ENCODE peak calls at places on chromosome 13, in four cellular contexts. K is GM12878, Z is K562, W is HepG2. R is an unnamed sample.

GRCh38 chr13:43304945-43305344 is 281.6 kb downstream of the DNAJC15 start:
- DNase-seq in W (no peak), K (no peak), Z (peak), R (no peak)

GRCh38 chr13:29754486-29754806 is 96.0 kb downstream of the UBL3 start:
- DNase-seq in K (no peak), Z (no peak), W (peak), R (no peak)

GRCh38 chr13:114309806-114310410 is 4.4 kb upstream of the CHAMP1 start:
- DNase-seq in W (no peak), Z (no peak), K (no peak), R (no peak)

GRCh38 chr13:46551410-46552301 is 1.3 kb upstream of the LRCH1 start:
- DNase-seq in K (no peak), W (peak), Z (peak), R (peak)

GRCh38 chr13:98105929-98106336 is 37.0 kb upstream of the FARP1 start:
- DNase-seq in W (peak), K (no peak), Z (peak), R (no peak)

GRCh38 chr13:67023088-67023893 is 206.8 kb downstream of the PCDH9 start:
- DNase-seq in Z (no peak), K (no peak), W (no peak), R (no peak)

GRCh38 chr13:48879854-48880253 is 95.9 kb upstream of the FNDC3A start:
- DNase-seq in W (no peak), Z (no peak), K (no peak), R (no peak)

GRCh38 chr13:34458756-34459462 is 483.2 kb upstream of the NBEA start:
- DNase-seq in K (no peak), W (no peak), Z (no peak), R (no peak)

GRCh38 chr13:46184277-46184699 is 2.3 kb upstream of the LCP1 start:
- DNase-seq in W (peak), K (no peak), Z (peak), R (peak)

GRCh38 chr13:59547950-59548349 is 615.8 kb downstream of the DIAPH3 start:
- DNase-seq in Z (no peak), K (no peak), W (no peak), R (no peak)

GRCh38 chr13:19766637-19767036 is 16.1 kb downstream of the PSPC1 start:
- DNase-seq in K (no peak), Z (no peak), W (no peak), R (no peak)

GRCh38 chr13:20901668-20902437 is 693 bp downstream of the XPO4 start:
- DNase-seq in Z (peak), W (peak), K (no peak), R (peak)

GRCh38 chr13:98557934-98558630 is 18.8 kb downstream of the STK24 start:
- DNase-seq in K (no peak), W (no peak), Z (no peak), R (no peak)

GRCh38 chr13:20441066-20441465 is 84.6 kb downstream of the CRYL1 start:
- DNase-seq in Z (no peak), W (no peak), K (no peak), R (no peak)

GRCh38 chr13:114230117-114230516 is 4.6 kb upstream of the CDC16 start:
- DNase-seq in K (no peak), Z (no peak), W (no peak), R (no peak)

GRCh38 chr13:79782541-79783216 is 301.7 kb downstream of the NDFIP2 start:
- DNase-seq in K (no peak), W (peak), Z (no peak), R (no peak)

GRCh38 chr13:28140433-28141125 is 2.2 kb downstream of the PAN3 start:
- DNase-seq in Z (no peak), K (no peak), W (no peak), R (no peak)

GRCh38 chr13:40668335-40668734 is 1.9 kb upstream of the FOXO1 start:
- DNase-seq in W (peak), K (no peak), Z (peak), R (peak)

GRCh38 chr13:40800559-40800958 is 11.1 kb downstream of the SLC25A15 start:
- DNase-seq in Z (no peak), K (no peak), W (no peak), R (no peak)

GRCh38 chr13:98888222-98888889 is 89.5 kb downstream of the DOCK9 start:
- DNase-seq in Z (no peak), W (no peak), K (no peak), R (no peak)

GRCh38 chr13:77061362-77061761 is 34.4 kb upstream of the FBXL3 start:
- DNase-seq in K (no peak), Z (no peak), W (peak), R (no peak)

GRCh38 chr13:113654591-113655357 is 3.2 kb downstream of the ATP4B start:
- DNase-seq in W (no peak), K (no peak), Z (no peak), R (no peak)

GRCh38 chr13:112522578-112522977 is 65.4 kb downstream of the TUBGCP3 start:
- DNase-seq in K (no peak), Z (no peak), W (no peak), R (no peak)

GRCh38 chr13:53499551-53499950 is 470.9 kb downstream of the OLFM4 start:
- DNase-seq in W (no peak), K (no peak), Z (no peak), R (no peak)

GRCh38 chr13:110353339-110353977 is 46.4 kb downstream of the COL4A2 start:
- DNase-seq in Z (no peak), K (no peak), W (no peak), R (no peak)

GRCh38 chr13:110506859-110507566 is 54.5 kb downstream of the RAB20 start:
- DNase-seq in Z (peak), K (no peak), W (no peak), R (no peak)

GRCh38 chr13:114005206-114005720 is 31.4 kb upstream of the C13orf46 start:
- DNase-seq in W (no peak), K (no peak), Z (peak), R (no peak)

GRCh38 chr13:65378943-65379519 is 1851.1 kb downstream of the PCDH9 start:
- DNase-seq in Z (no peak), W (no peak), K (no peak), R (peak)

GRCh38 chr13:42272776-42273175 is 824 bp downstream of the AKAP11 start:
- DNase-seq in Z (no peak), K (no peak), W (no peak), R (no peak)

GRCh38 chr13:49638416-49639072 is 10.2 kb downstream of the ARL11 start:
- DNase-seq in W (no peak), Z (no peak), K (no peak), R (no peak)

DNA sequence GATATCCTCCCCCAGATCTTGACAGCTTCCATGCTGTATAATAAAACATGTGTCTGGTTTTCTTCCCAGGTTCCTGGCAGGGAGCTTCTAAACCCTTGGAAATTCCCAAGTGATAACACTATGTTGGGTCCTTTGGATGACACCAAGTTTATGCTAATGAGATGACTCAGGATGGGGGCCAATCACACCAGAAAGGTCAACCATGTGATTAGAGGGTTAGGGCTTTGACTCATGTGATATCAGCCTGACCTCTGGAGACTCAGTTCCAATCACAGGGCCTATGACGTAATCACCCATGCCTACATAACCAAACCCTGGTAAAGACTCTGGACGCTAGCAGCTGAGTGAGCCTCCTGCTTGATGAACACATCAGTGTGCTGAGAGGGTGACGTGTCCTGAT is 203.6 kb downstream of the DCLK1 start:
- DNase-seq in K (no peak), Z (no peak), W (no peak), R (peak)
- TF ChIP-seq FOXK2 in K (no peak), Z (no peak), W (no peak), R (no peak)

GRCh38 chr13:94088742-94089141 is 390.7 kb downstream of the DCT start:
- DNase-seq in Z (no peak), W (no peak), K (no peak), R (no peak)
- TF ChIP-seq FOXM1 in Z (no peak), W (no peak), K (no peak), R (no peak)

GRCh38 chr13:105960326-105960725 is 575.1 kb downstream of the EFNB2 start:
- DNase-seq in Z (no peak), W (no peak), K (no peak), R (no peak)
- TF ChIP-seq FOXK2 in Z (no peak), W (no peak), K (no peak), R (no peak)

DNA sequence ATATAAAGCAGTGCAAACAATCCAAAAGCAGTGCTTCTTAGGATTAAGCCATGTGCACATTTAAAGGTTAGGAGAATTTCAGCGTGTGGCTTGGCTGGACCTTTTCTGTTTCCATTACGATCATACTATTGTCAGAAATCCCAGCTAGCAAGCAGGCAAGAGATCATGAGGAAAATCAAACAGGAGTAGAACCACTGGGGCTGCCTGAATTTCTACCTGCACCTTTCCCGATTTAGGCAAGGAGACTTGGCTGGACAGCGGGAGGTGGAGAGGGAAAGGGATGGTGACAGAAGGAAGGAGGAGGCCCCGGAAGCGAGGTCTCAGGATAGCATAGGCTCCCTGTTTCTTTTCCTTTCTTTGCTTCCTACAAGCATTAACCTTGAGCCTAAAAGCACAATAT is 102.5 kb downstream of the FGF14 start:
- DNase-seq in K (no peak), W (no peak), Z (no peak), R (no peak)
- TF ChIP-seq FOXM1 in K (no peak), W (no peak), Z (no peak), R (no peak)

GRCh38 chr13:63567031-63567430 is 2151.4 kb upstream of the PCDH20 start:
- DNase-seq in Z (no peak), W (no peak), K (no peak), R (no peak)
- TF ChIP-seq FOXK2 in Z (no peak), W (no peak), K (no peak), R (no peak)

GRCh38 chr13:51645154-51645650 is 60.9 kb downstream of the WDFY2 start:
- DNase-seq in W (no peak), Z (no peak), K (no peak), R (no peak)
- TF ChIP-seq FOXM1 in W (no peak), Z (no peak), K (no peak), R (no peak)

GRCh38 chr13:30895773-30896172 is 10.3 kb upstream of the MEDAG start:
- DNase-seq in W (no peak), Z (no peak), K (no peak), R (no peak)
- TF ChIP-seq FOXK2 in W (no peak), Z (no peak), K (no peak), R (no peak)

GRCh38 chr13:39149896-39150295 is 111.6 kb downstream of the NHLRC3 start:
- DNase-seq in Z (no peak), K (no peak), W (no peak), R (no peak)

GRCh38 chr13:39148513-39148961 is 110.3 kb downstream of the NHLRC3 start:
- DNase-seq in Z (no peak), K (no peak), W (no peak), R (no peak)

GRCh38 chr13:39144391-39144790 is 106.1 kb downstream of the NHLRC3 start:
- DNase-seq in K (no peak), Z (no peak), W (no peak), R (no peak)

DNA sequence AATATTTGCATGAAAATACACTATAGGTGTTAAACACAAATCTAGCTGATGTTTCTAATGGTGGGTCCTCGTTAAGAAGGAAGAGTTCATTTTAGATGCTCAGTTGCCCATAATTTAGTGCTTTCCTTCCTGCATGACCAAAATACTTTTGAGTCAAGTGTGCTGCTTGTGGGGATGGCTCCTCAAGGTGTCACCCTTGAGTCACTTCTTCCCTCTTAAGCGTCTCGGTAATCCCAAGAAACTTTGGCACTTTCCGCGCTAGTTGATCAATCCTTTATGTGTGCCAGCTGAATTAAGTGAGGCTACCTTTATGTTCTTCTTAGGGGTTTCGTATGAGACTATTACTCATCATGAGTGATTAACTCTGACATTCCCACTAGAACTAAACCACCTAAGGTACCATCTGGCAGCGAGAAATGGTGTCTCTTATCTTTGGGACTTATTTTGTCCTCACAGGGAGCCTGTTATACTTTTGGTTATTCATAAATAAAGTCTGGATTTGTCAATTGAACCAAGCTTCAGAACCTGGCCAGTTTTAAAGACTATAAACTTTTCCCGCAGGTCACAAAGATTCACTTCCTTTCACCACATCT is 106.8 kb downstream of the NHLRC3 start:
- DNase-seq in Z (peak), W (no peak), K (no peak), R (peak)
- TF ChIP-seq FOXM1 in Z (no peak), W (no peak), K (no peak), R (no peak)

DNA sequence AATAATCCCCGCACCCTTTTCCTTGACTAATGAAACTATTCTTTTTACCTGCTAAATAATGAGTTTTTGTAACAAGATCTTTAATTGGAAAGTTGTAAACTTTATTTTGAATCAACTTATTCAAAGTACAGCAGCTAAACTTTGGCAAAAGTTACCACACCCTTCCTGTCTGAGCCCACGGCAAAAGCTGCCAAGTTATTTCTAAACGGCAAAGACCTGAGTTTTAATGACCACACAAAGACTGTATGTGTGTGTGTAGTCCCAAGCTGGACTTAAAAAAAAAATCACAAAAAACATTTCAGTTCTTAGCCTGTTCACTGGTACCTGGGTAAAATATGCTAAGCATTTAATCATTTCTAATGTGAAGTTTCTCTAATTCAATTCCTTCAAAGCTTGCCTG is 60.7 kb downstream of the ZAR1L start:
- DNase-seq in W (no peak), K (no peak), Z (no peak), R (no peak)
- TF ChIP-seq FOXK2 in W (no peak), K (no peak), Z (no peak), R (no peak)

GRCh38 chr13:107348931-107349330 is 781.0 kb upstream of the ARGLU1 start:
- DNase-seq in K (no peak), Z (no peak), W (no peak), R (no peak)

GRCh38 chr13:107347641-107348369 is 779.9 kb upstream of the ARGLU1 start:
- DNase-seq in Z (no peak), K (no peak), W (no peak), R (no peak)

GRCh38 chr13:107348471-107348870 is 780.5 kb upstream of the ARGLU1 start:
- DNase-seq in W (no peak), K (no peak), Z (no peak), R (no peak)

DNA sequence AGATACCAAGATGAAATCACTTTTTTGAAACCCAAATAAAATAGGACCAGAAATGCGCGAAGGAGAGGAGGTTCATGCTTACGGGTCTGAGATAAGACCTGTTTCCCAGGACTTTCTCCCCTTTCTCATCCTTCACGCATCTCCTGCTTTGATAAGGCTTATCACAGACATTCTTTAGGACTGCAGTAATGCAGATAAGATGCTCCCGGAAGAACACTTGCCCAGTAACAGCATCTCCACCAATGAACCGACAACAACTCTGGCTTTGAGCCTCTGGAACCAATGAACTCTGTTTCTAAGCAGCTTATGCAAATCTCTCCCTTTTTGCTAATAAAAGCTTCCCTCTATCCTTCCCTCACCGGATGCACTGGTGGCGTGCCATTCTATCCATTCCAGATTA is 783.4 kb upstream of the ARGLU1 start:
- DNase-seq in W (no peak), K (no peak), Z (no peak), R (no peak)
- TF ChIP-seq FOXM1 in W (no peak), K (no peak), Z (no peak), R (no peak)